ENCODE peak calls at places on chromosomes 1 and 21, in nine cellular contexts. X, L, O, Y, R, G, N, T and D are unnamed samples.
A peak's percentile ranks its signal among the peaks of the same experiment; 100 is the strongest.

GRCh38 chr1:63946866-63947491 is 173.2 kb downstream of the ROR1 start:
- DNase-seq in X (peak; percentile 47), L (peak; percentile 94), O (no peak), Y (no peak), R (no peak), G (no peak), N (peak; percentile 29), T (peak; percentile 75), D (no peak)

GRCh38 chr1:15273274-15273673 is 26.3 kb downstream of the FHAD1 start:
- DNase-seq in X (no peak), L (no peak), O (no peak), Y (no peak), R (no peak), G (no peak), N (no peak), T (no peak), D (no peak)

GRCh38 chr1:241964550-241965241 is 7.1 kb downstream of the BECN2 start:
- DNase-seq in X (peak; percentile 18), L (no peak), O (no peak), Y (no peak), R (no peak), G (no peak), N (no peak), T (no peak), D (no peak)

GRCh38 chr1:243407284-243408018 is 151.6 kb downstream of the SDCCAG8 start:
- DNase-seq in X (no peak), L (no peak), O (no peak), Y (no peak), R (no peak), G (no peak), N (peak; percentile 34), T (no peak), D (no peak)

GRCh38 chr1:54069792-54070548 is 16.6 kb downstream of the TCEANC2 start:
- DNase-seq in X (no peak), L (no peak), O (no peak), Y (no peak), R (peak; percentile 54), G (no peak), N (peak; percentile 28), T (no peak), D (no peak)

GRCh38 chr1:119279441-119280415 is 88.9 kb upstream of the HAO2 start:
- DNase-seq in X (no peak), L (no peak), O (no peak), Y (no peak), R (no peak), G (no peak), N (peak; percentile 95), T (no peak), D (no peak)

GRCh38 chr1:53560572-53561487 is 101.6 kb downstream of the DMRTB1 start:
- DNase-seq in X (no peak), L (peak; percentile 44), O (no peak), Y (peak; percentile 1), R (no peak), G (peak; percentile 17), N (no peak), T (peak; percentile 57), D (no peak)

GRCh38 chr1:21447311-21447710 is 7.4 kb downstream of the NBPF3 start:
- DNase-seq in X (no peak), L (no peak), O (no peak), Y (no peak), R (no peak), G (no peak), N (no peak), T (no peak), D (no peak)

GRCh38 chr1:41919131-41919530 is 409 bp upstream of the HIVEP3 start:
- DNase-seq in X (no peak), L (no peak), O (no peak), Y (no peak), R (no peak), G (no peak), N (no peak), T (no peak), D (no peak)

GRCh38 chr21:34706337-34706736 is 37.5 kb downstream of the CLIC6 start:
- DNase-seq in X (no peak), L (no peak), O (no peak), Y (no peak), R (no peak), G (no peak), N (no peak), T (no peak), D (no peak)

DNA sequence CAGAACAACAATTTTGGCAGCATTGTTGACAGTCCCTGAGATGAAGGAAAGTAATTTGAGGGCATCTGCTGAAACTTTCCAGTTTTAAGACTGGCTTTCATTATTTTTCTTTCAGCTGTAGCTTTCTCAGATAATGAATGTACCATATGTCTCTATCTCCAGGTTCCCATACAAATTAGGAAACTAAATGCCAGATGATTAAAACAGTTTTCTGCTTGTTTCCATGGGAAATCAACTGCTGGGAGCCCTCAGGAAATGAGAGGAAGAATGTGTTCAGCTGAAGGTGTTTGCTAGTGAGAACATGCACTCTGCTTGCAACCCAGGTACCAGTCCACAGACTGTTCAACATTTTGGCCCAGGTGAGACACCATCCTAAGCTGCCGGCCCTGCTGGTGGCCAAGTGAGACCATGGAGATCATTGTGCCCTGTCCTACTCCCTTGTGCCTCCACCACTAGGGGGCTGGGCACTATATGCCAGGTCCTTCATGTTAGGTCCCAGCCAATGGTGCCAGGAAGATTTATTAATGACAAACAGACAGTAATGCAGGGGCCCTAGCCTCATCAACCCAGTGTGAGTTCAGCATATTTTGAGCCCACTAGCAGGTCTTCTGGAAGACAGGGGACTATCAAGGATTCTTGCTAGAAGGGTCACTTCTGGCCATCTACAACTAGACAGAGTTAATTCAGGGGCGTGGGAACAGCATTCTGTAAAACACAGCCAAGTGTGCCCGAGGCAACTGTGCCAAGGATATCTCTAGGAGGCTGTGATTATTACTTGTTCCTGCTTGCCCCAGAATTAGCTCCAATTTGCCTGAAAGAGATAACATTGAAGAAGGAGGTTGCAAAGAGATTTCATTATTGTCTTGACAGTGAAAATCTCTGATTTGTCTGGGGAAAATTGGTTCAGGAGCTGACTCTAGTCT is 17.0 kb upstream of the LRRC8C start:
- DNase-seq in X (no peak), L (no peak), O (peak; percentile 30), Y (no peak), R (no peak), G (no peak), N (peak; percentile 57), T (no peak), D (no peak)
- TF ChIP-seq CTCF in X (peak; percentile 52), L (peak; percentile 27), O (no peak), Y (peak; percentile 35), R (peak; percentile 29), G (peak; percentile 59), N (peak; percentile 43), T (no peak), D (peak; percentile 47)

GRCh38 chr1:245860681-245861552 is 646.2 kb downstream of the SMYD3 start:
- DNase-seq in X (no peak), L (no peak), O (no peak), Y (no peak), R (no peak), G (no peak), N (no peak), T (no peak), D (no peak)

GRCh38 chr1:245858022-245858421 is 649.1 kb downstream of the SMYD3 start:
- DNase-seq in X (no peak), L (no peak), O (no peak), Y (no peak), R (no peak), G (no peak), N (no peak), T (no peak), D (no peak)

GRCh38 chr1:245859510-245860114 is 647.5 kb downstream of the SMYD3 start:
- DNase-seq in X (peak; percentile 17), L (no peak), O (no peak), Y (no peak), R (no peak), G (no peak), N (peak; percentile 59), T (no peak), D (no peak)

GRCh38 chr1:245856944-245857531 is 650.0 kb downstream of the SMYD3 start:
- DNase-seq in X (no peak), L (no peak), O (no peak), Y (no peak), R (no peak), G (no peak), N (peak; percentile 75), T (no peak), D (no peak)

GRCh38 chr1:245858683-245859509 is 648.2 kb downstream of the SMYD3 start:
- DNase-seq in X (no peak), L (no peak), O (no peak), Y (no peak), R (no peak), G (no peak), N (no peak), T (no peak), D (no peak)
- TF ChIP-seq CTCF in X (no peak), L (no peak), O (no peak), Y (no peak), R (peak; percentile 51), G (no peak), N (no peak), T (no peak), D (no peak)

GRCh38 chr1:1019122-1019999 is 559 bp upstream of the AGRN start:
- DNase-seq in X (peak; percentile 88), L (peak; percentile 91), O (peak; percentile 90), Y (peak; percentile 84), R (peak; percentile 92), G (peak; percentile 77), N (peak; percentile 78), T (peak; percentile 93), D (peak; percentile 84)
- TF ChIP-seq CTCF in X (peak; percentile 52), L (peak; percentile 56), O (peak; percentile 44), Y (peak; percentile 45), R (peak; percentile 40), G (peak; percentile 66), N (no peak), T (peak; percentile 31), D (peak; percentile 61)

DNA sequence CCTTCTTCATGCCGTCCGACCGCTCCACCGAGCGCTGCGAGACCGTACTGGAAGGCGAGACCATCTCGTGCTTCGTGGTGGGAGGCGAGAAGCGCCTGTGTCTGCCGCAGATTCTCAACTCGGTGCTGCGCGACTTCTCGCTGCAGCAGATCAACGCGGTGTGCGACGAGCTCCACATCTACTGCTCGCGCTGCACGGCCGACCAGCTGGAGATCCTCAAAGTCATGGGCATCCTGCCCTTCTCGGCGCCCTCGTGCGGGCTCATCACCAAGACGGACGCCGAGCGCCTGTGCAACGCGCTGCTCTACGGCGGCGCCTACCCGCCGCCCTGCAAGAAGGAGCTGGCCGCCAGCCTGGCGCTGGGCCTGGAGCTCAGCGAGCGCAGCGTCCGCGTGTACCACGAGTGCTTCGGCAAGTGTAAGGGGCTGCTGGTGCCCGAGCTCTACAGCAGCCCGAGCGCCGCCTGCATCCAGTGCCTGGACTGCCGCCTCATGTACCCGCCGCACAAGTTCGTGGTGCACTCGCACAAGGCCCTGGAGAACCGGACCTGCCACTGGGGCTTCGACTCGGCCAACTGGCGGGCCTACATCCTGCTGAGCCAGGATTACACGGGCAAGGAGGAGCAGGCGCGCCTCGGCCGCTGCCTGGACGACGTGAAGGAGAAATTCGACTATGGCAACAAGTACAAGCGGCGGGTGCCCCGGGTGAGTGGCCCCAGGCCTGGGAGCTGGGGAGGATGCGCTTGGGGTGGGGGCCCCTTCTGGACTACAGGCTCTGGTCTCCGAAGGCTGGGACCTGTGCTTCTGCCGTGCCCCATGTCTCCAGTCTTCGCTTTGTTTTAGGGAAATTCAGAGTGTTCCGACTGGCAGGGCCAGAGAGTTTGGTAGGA is 1.2 kb downstream of the SKI start:
- DNase-seq in X (peak; percentile 83), L (peak; percentile 82), O (peak; percentile 57), Y (peak; percentile 19), R (peak; percentile 79), G (peak; percentile 85), N (peak; percentile 53), T (peak; percentile 94), D (no peak)
- TF ChIP-seq CTCF in X (no peak), L (peak; percentile 7), O (no peak), Y (no peak), R (peak; percentile 4), G (peak; percentile 57), N (no peak), T (no peak), D (no peak)

GRCh38 chr1:1283821-1284220 is 3.6 kb downstream of the SCNN1D start:
- DNase-seq in X (no peak), L (no peak), O (no peak), Y (no peak), R (no peak), G (no peak), N (no peak), T (no peak), D (no peak)
- TF ChIP-seq CTCF in X (no peak), L (no peak), O (no peak), Y (no peak), R (no peak), G (no peak), N (no peak), T (no peak), D (no peak)